ENCODE peak calls at places on chromosomes 16 and 17, in five cellular contexts. T is A549, F is K562, D is GM12878, V is HepG2. N is an unnamed sample.
A peak's percentile ranks its signal among the peaks of the same experiment; 100 is the strongest.

GRCh38 chr16:17194190-17194780 is 276.5 kb downstream of the XYLT1 start:
- DNase-seq in F (peak; percentile 58), V (no peak), T (peak; percentile 16), D (no peak), N (peak; percentile 87)

GRCh38 chr17:28960256-28961106 is 9.2 kb upstream of the PHF12 start:
- DNase-seq in D (no peak), T (no peak), F (no peak), V (no peak), N (no peak)

GRCh38 chr17:43456661-43457361 is 27.0 kb upstream of the DHX8 start:
- DNase-seq in F (no peak), D (no peak), V (peak; percentile 100), T (no peak), N (no peak)

GRCh38 chr17:38674013-38674748 is 576 bp downstream of the EPOP start:
- DNase-seq in D (no peak), V (no peak), F (no peak), T (peak; percentile 51), N (peak; percentile 41)

GRCh38 chr17:61352408-61352770 is 47.3 kb upstream of the TBX2 start:
- DNase-seq in V (no peak), D (no peak), F (no peak), T (no peak), N (no peak)

GRCh38 chr17:62819511-62820221 is 11.6 kb upstream of the MARCHF10 start:
- DNase-seq in D (no peak), V (peak; percentile 78), T (peak; percentile 96), F (no peak), N (no peak)

GRCh38 chr17:27049104-27049784 is 244.7 kb upstream of the WSB1 start:
- DNase-seq in T (no peak), F (no peak), D (no peak), V (no peak), N (no peak)

GRCh38 chr17:51029568-51030463 is 90.9 kb downstream of the SPAG9 start:
- DNase-seq in T (no peak), F (no peak), D (no peak), V (no peak), N (no peak)

GRCh38 chr16:1834096-1834495 is 7.1 kb downstream of the FAHD1 start:
- DNase-seq in F (no peak), T (no peak), V (no peak), D (no peak), N (no peak)

GRCh38 chr16:20042848-20043247 is 30.8 kb downstream of the GPR139 start:
- DNase-seq in D (no peak), T (peak; percentile 11), F (peak; percentile 33), V (no peak), N (no peak)

GRCh38 chr17:70527364-70527888 is 358.1 kb downstream of the KCNJ2 start:
- DNase-seq in V (no peak), D (no peak), F (no peak), T (no peak), N (no peak)

GRCh38 chr17:66451188-66452149 is 149.1 kb downstream of the PRKCA start:
- DNase-seq in F (peak; percentile 63), T (peak; percentile 62), D (no peak), V (peak; percentile 89), N (peak; percentile 79)

GRCh38 chr17:4295686-4296085 is 31.9 kb upstream of the ANKFY1 start:
- DNase-seq in V (no peak), D (no peak), F (no peak), T (no peak), N (no peak)

GRCh38 chr16:68596266-68596665 is 48.8 kb upstream of the CDH3 start:
- DNase-seq in T (no peak), F (no peak), V (no peak), D (no peak), N (no peak)

GRCh38 chr17:33014751-33015150 is 23.1 kb downstream of the SPACA3 start:
- DNase-seq in D (no peak), T (peak; percentile 22), V (peak; percentile 15), F (no peak), N (no peak)

GRCh38 chr16:56211471-56211944 is 20.2 kb downstream of the GNAO1 start:
- DNase-seq in V (no peak), F (no peak), T (no peak), D (no peak), N (no peak)

GRCh38 chr16:14368399-14368798 is 261.7 kb downstream of the PARN start:
- DNase-seq in F (no peak), T (no peak), D (no peak), V (no peak), N (no peak)

GRCh38 chr16:5763176-5763575 is 665.6 kb upstream of the EEF2KMT start:
- DNase-seq in F (no peak), V (no peak), T (no peak), D (no peak), N (no peak)

GRCh38 chr16:84061236-84061830 is 18.7 kb upstream of the SLC38A8 start:
- DNase-seq in D (no peak), F (no peak), T (no peak), V (no peak), N (no peak)

GRCh38 chr17:56373981-56374380 is 219.5 kb upstream of the NOG start:
- DNase-seq in D (no peak), V (no peak), F (no peak), T (no peak), N (no peak)

GRCh38 chr17:3690094-3690715 is 5.8 kb downstream of the P2RX5 start:
- DNase-seq in D (no peak), V (no peak), F (no peak), T (no peak), N (no peak)

GRCh38 chr17:39568710-39569109 is 39.0 kb downstream of the NEUROD2 start:
- DNase-seq in T (no peak), F (no peak), D (no peak), V (no peak), N (no peak)

GRCh38 chr16:69326172-69326873 is 4.1 kb downstream of the PDF start:
- DNase-seq in D (no peak), T (no peak), V (peak; percentile 94), F (no peak), N (no peak)

GRCh38 chr17:82441686-82442487 is 8.7 kb downstream of the CYBC1 start:
- DNase-seq in F (no peak), V (no peak), T (no peak), D (no peak), N (no peak)

GRCh38 chr17:77470800-77471733 is 330.3 kb downstream of the SEC14L1 start:
- DNase-seq in D (no peak), V (peak; percentile 44), T (peak; percentile 34), F (peak; percentile 77), N (peak; percentile 67)

GRCh38 chr17:58153046-58153445 is 4.9 kb downstream of the OR4D1 start:
- DNase-seq in T (no peak), V (no peak), F (no peak), D (no peak), N (no peak)

GRCh38 chr16:72094266-72094610 is 591 bp downstream of the DHX38 start:
- DNase-seq in T (no peak), D (no peak), F (peak; percentile 27), V (no peak), N (no peak)

GRCh38 chr16:85536411-85537330 is 76.5 kb upstream of the GSE1 start:
- DNase-seq in T (no peak), F (no peak), V (peak; percentile 53), D (no peak), N (no peak)

GRCh38 chr17:69361156-69361555 is 34.2 kb upstream of the ABCA5 start:
- DNase-seq in F (no peak), T (no peak), V (no peak), D (no peak), N (no peak)

GRCh38 chr16:60271382-60272180 is 1537.5 kb upstream of the GOT2 start:
- DNase-seq in T (no peak), D (no peak), V (no peak), F (no peak), N (no peak)

DNA sequence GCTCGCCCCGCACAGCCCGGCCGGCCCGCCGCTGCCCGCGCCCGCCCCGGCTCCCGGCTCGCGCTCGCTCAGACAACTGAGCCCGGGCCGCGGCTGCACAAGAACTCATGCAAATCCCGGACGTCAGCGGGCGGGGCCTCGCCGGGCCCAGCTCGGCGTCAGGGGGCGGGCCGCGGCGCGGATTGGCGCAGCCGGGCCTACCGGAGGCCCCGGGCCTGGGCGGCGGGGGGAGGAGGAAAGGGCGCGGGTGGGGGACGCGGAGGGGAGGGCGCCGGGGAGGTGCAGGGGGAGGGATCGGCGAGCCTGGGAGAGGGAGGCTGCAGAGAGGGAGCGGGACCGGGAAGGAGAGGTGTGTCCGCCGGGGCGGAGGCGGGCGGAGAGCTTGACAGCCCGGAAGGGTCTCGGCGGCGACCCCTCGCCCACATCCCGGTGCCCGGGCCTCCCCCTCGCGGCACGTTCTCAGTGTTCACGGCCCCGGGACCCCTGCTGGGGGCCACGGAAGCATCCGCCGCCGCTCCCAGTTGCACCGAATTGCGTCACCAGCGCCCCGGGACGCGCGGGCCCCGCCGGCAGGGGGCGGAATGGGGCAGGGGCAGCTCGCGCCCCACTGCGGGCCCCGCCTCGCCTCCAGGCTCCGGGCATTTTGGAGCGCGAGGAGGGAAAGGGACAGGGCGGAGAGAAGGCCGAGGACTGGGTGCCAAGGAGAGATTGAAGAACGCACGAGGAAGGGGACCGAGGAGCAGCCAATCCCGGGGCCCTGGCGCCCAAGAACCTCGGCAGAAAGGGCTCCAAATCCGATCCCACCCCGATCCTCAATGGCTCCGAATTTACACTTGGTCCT is at the start of gene CBX4:
- DNase-seq in V (peak; percentile 92), D (no peak), T (peak; percentile 97), F (peak; percentile 96), N (peak; percentile 91)
- TF ChIP-seq ESRRA in V (peak; percentile 28), D (no peak), T (no peak), F (peak; percentile 64), N (peak; percentile 54)

DNA sequence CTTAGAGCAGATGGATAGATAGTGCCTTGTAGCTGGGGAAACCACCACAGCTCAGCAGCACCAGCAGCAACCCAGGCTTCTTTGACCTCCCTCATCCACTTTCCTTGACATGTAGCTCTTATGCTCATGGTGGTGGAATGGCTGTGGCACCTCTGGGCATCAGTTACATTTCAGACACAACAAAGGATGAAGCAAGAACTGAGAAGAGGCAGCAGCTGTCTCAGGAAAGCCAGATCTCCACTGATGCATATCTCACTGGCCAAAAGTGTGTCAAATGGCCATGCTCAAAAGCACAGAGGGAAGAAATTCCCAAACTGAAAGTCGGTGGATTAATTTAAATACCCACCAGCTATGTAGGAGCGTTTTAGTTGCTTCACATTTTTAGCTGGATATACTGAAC is 671.4 kb upstream of the SALL1 start:
- DNase-seq in V (no peak), T (no peak), F (no peak), D (no peak), N (no peak)
- TF ChIP-seq ESRRA in V (no peak), T (no peak), F (no peak), D (no peak), N (no peak)

GRCh38 chr16:89491974-89492687 is 1.8 kb upstream of the ANKRD11 start:
- DNase-seq in V (no peak), T (no peak), F (peak; percentile 72), D (no peak), N (no peak)

GRCh38 chr16:89490386-89491237 is at the start of gene ANKRD11:
- DNase-seq in V (peak; percentile 100), T (peak; percentile 100), F (peak; percentile 100), D (peak; percentile 99), N (peak; percentile 99)

GRCh38 chr16:89489040-89489721 is 1.2 kb downstream of the ANKRD11 start:
- DNase-seq in F (peak; percentile 75), T (peak; percentile 92), D (peak; percentile 85), V (peak; percentile 89), N (peak; percentile 79)

GRCh38 chr16:89489731-89490385 is 503 bp downstream of the ANKRD11 start:
- DNase-seq in T (no peak), D (no peak), F (no peak), V (no peak), N (no peak)

GRCh38 chr16:89491238-89491869 is 993 bp upstream of the ANKRD11 start:
- DNase-seq in D (no peak), V (peak; percentile 66), F (no peak), T (peak; percentile 46), N (no peak)
- TF ChIP-seq ESRRA in D (no peak), V (no peak), F (no peak), T (no peak), N (no peak)

GRCh38 chr16:66901626-66902025 is 17.1 kb downstream of the CDH16 start:
- DNase-seq in T (no peak), D (no peak), V (no peak), F (no peak), N (no peak)
- TF ChIP-seq ESRRA in T (no peak), D (no peak), V (no peak), F (no peak), N (no peak)

N was measured in WTC11.